ENCODE peak calls at places on chromosomes 2 and 18, in ten cellular contexts. D, O, V, L, P, C, M, S, X and A are unnamed samples.

GRCh38 chr2:159030674-159031380 is 62.4 kb downstream of the TANC1 start:
- DNase-seq in D (peak; percentile 56), O (peak; percentile 83), V (peak; percentile 10), L (peak; percentile 51), P (peak; percentile 52), C (peak; percentile 43), M (peak; percentile 63), S (peak; percentile 90), X (peak; percentile 23), A (peak; percentile 83)

GRCh38 chr2:191560594-191560993 is 117.3 kb upstream of the NABP1 start:
- DNase-seq in D (no peak), O (no peak), V (no peak), L (no peak), P (no peak), C (no peak), M (no peak), S (no peak), X (no peak), A (no peak)

GRCh38 chr2:27290571-27290970 is 8.3 kb downstream of the TRIM54 start:
- DNase-seq in D (no peak), O (no peak), V (no peak), L (no peak), P (no peak), C (no peak), M (no peak), S (no peak), X (no peak), A (no peak)

GRCh38 chr2:42999856-43000241 is 207.5 kb upstream of the HAAO start:
- DNase-seq in D (no peak), O (no peak), V (no peak), L (no peak), P (no peak), C (no peak), M (no peak), S (no peak), X (no peak), A (no peak)

GRCh38 chr2:14408695-14409094 is 223.8 kb upstream of the LRATD1 start:
- DNase-seq in D (no peak), O (no peak), V (no peak), L (no peak), P (no peak), C (no peak), M (no peak), S (no peak), X (no peak), A (no peak)

GRCh38 chr2:21787931-21788330 is 664.2 kb downstream of the TDRD15 start:
- DNase-seq in D (no peak), O (no peak), V (no peak), L (no peak), P (no peak), C (no peak), M (no peak), S (no peak), X (no peak), A (peak; percentile 79)

GRCh38 chr2:47039502-47039870 is 115.6 kb downstream of the STPG4 start:
- DNase-seq in D (no peak), O (peak; percentile 55), V (no peak), L (no peak), P (no peak), C (no peak), M (no peak), S (no peak), X (no peak), A (no peak)

GRCh38 chr2:192886636-192887035 is 691.9 kb upstream of the TMEFF2 start:
- DNase-seq in D (no peak), O (no peak), V (no peak), L (peak; percentile 16), P (no peak), C (no peak), M (no peak), S (no peak), X (no peak), A (no peak)

GRCh38 chr2:27494944-27495554 is at the start of gene FNDC4:
- DNase-seq in D (peak; percentile 76), O (no peak), V (no peak), L (peak; percentile 22), P (peak; percentile 69), C (no peak), M (peak; percentile 59), S (peak; percentile 18), X (no peak), A (no peak)

GRCh38 chr2:190017837-190018236 is 44.7 kb downstream of the MSTN start:
- DNase-seq in D (no peak), O (no peak), V (no peak), L (no peak), P (no peak), C (no peak), M (no peak), S (no peak), X (no peak), A (no peak)

GRCh38 chr2:182715121-182715895 is 749 bp upstream of the DNAJC10 start:
- DNase-seq in D (no peak), O (peak; percentile 76), V (peak; percentile 42), L (peak; percentile 13), P (peak; percentile 70), C (no peak), M (peak; percentile 11), S (peak; percentile 14), X (no peak), A (peak; percentile 42)

GRCh38 chr2:240670950-240671349 is 11.7 kb downstream of the AQP12B start:
- DNase-seq in D (no peak), O (no peak), V (no peak), L (no peak), P (no peak), C (no peak), M (no peak), S (no peak), X (no peak), A (no peak)

GRCh38 chr2:240997141-240997855 is 1.1 kb upstream of the SNED1 start:
- DNase-seq in D (no peak), O (no peak), V (peak; percentile 27), L (no peak), P (peak; percentile 40), C (no peak), M (no peak), S (no peak), X (no peak), A (no peak)

GRCh38 chr18:63736856-63737255 is 34.1 kb downstream of the SERPINB11 start:
- DNase-seq in D (no peak), O (peak; percentile 87), V (no peak), L (peak; percentile 84), P (peak; percentile 59), C (no peak), M (no peak), S (peak; percentile 9), X (peak; percentile 23), A (peak; percentile 41)

GRCh38 chr2:12931211-12931844 is 214.6 kb downstream of the TRIB2 start:
- DNase-seq in D (peak; percentile 69), O (peak; percentile 53), V (peak; percentile 3), L (peak; percentile 67), P (peak; percentile 75), C (no peak), M (peak; percentile 53), S (peak; percentile 59), X (peak; percentile 28), A (peak; percentile 63)

GRCh38 chr2:151306621-151307020 is 17.2 kb upstream of the NMI start:
- DNase-seq in D (no peak), O (no peak), V (no peak), L (peak; percentile 12), P (peak; percentile 94), C (no peak), M (no peak), S (peak; percentile 87), X (no peak), A (peak; percentile 86)

GRCh38 chr18:74459877-74460276 is 2.8 kb upstream of the DIPK1C start:
- DNase-seq in D (peak; percentile 83), O (no peak), V (no peak), L (no peak), P (peak; percentile 10), C (no peak), M (no peak), S (no peak), X (no peak), A (no peak)

GRCh38 chr2:234836251-234836650 is 115.6 kb upstream of the SH3BP4 start:
- DNase-seq in D (no peak), O (no peak), V (peak; percentile 66), L (no peak), P (no peak), C (no peak), M (peak; percentile 35), S (no peak), X (no peak), A (no peak)

GRCh38 chr18:59455728-59456276 is 96.7 kb upstream of the LMAN1 start:
- DNase-seq in D (no peak), O (no peak), V (no peak), L (no peak), P (no peak), C (no peak), M (peak; percentile 23), S (no peak), X (no peak), A (no peak)

GRCh38 chr2:65369980-65370379 is 62.4 kb downstream of the SPRED2 start:
- DNase-seq in D (no peak), O (no peak), V (no peak), L (no peak), P (no peak), C (no peak), M (no peak), S (no peak), X (no peak), A (no peak)
- H4K20me1 ChIP-seq in D (peaks cover 16% of the 10 kb centered on the region), O (peaks cover 4% of the 10 kb centered on the region), V (peaks cover 12% of the 10 kb centered on the region), L (peaks cover 5% of the 10 kb centered on the region), P (no peaks in the 10 kb centered on the region), C (peaks cover 1% of the 10 kb centered on the region), M (no peaks in the 10 kb centered on the region), S (no peaks in the 10 kb centered on the region), X (peaks cover 13% of the 10 kb centered on the region), A (peaks cover 37% of the 10 kb centered on the region)

GRCh38 chr2:45968946-45969584 is 317.6 kb downstream of the PRKCE start:
- DNase-seq in D (no peak), O (no peak), V (no peak), L (no peak), P (peak; percentile 12), C (no peak), M (no peak), S (peak; percentile 80), X (no peak), A (peak; percentile 45)
- H3K4me3 ChIP-seq in D (no peak overlapping the region), O (no peak overlapping the region), V (no peak overlapping the region), L (no peak overlapping the region), P (no peak overlapping the region), C (no peak overlapping the region), M (no peak overlapping the region), S (no peak overlapping the region), X (no peak overlapping the region), A (no peak overlapping the region)

DNA sequence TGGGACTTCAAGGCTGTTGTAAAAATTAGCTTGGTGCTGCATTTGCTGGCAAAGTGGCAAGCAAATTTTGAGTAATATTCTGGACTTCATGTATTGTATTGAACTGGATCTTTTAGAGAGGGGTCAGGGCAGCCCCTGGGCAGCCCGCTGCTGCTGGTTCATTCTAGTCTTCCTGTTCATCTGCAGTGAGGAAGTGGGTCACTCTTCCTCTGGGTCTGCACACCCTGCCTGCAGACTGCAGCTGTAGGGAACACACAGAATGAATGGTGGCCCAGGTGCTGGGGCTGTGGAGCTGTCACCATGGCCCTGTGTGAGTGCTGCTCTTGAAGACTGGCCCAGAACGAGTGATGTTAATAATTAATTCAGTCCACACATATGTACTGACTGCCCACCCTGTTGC is 9.4 kb downstream of the SH3RF3 start:
- DNase-seq in D (no peak), O (no peak), V (no peak), L (no peak), P (no peak), C (no peak), M (no peak), S (no peak), X (no peak), A (no peak)
- H4K20me1 ChIP-seq in D (no peaks in the 10 kb centered on the region), O (peaks cover 68% of the 10 kb centered on the region), V (no peaks in the 10 kb centered on the region), L (peaks cover 29% of the 10 kb centered on the region), P (peaks cover 4% of the 10 kb centered on the region), C (no peaks in the 10 kb centered on the region), M (no peaks in the 10 kb centered on the region), S (peaks cover 3% of the 10 kb centered on the region), X (no peaks in the 10 kb centered on the region), A (peaks cover 97% of the 10 kb centered on the region)

GRCh38 chr2:98438190-98439133 is 6.2 kb upstream of the INPP4A start:
- DNase-seq in D (no peak), O (no peak), V (no peak), L (no peak), P (no peak), C (no peak), M (no peak), S (no peak), X (no peak), A (no peak)
- H3K4me3 ChIP-seq in D (no peak overlapping the region), O (no peak overlapping the region), V (no peak overlapping the region), L (no peak overlapping the region), P (no peak overlapping the region), C (no peak overlapping the region), M (no peak overlapping the region), S (no peak overlapping the region), X (no peak overlapping the region), A (no peak overlapping the region)